ENCODE peak calls at places on chromosomes 4 and X, in nine cellular contexts. One of them, this sample, is unnamed.

GRCh38 chrX:107628662-107629532 is 587 bp downstream of the PRPS1 start:
- DNase-seq in T follicular helper cell: peak
- DNase-seq in NCI-H524: peak
- DNase-seq in NCI-H446 treated with DMSO at 0.1 percent for 48 hours: no peak
- DNase-seq in LoVo: peak
- DNase-seq in H54: peak
- DNase-seq in GM03348: peak
- DNase-seq in NCI-H82: peak
- DNase-seq in HTR-8/SVneo: no peak
- DNase-seq in this sample: peak

GRCh38 chr4:7590205-7590604 is 155.5 kb upstream of the PSAPL1 start:
- DNase-seq in T follicular helper cell: no peak
- DNase-seq in NCI-H524: no peak
- DNase-seq in NCI-H446 treated with DMSO at 0.1 percent for 48 hours: no peak
- DNase-seq in LoVo: no peak
- DNase-seq in H54: no peak
- DNase-seq in GM03348: no peak
- DNase-seq in NCI-H82: no peak
- DNase-seq in HTR-8/SVneo: no peak
- DNase-seq in this sample: no peak

GRCh38 chrX:107118322-107119147 is at the start of gene RBM41:
- DNase-seq in T follicular helper cell: peak
- DNase-seq in NCI-H524: peak
- DNase-seq in NCI-H446 treated with DMSO at 0.1 percent for 48 hours: peak
- DNase-seq in LoVo: peak
- DNase-seq in H54: peak
- DNase-seq in GM03348: peak
- DNase-seq in NCI-H82: peak
- DNase-seq in HTR-8/SVneo: peak
- DNase-seq in this sample: peak

GRCh38 chrX:86028681-86029080 is 18.7 kb downstream of the CHM start:
- DNase-seq in T follicular helper cell: no peak
- DNase-seq in NCI-H524: no peak
- DNase-seq in NCI-H446 treated with DMSO at 0.1 percent for 48 hours: no peak
- DNase-seq in LoVo: no peak
- DNase-seq in H54: no peak
- DNase-seq in GM03348: peak
- DNase-seq in NCI-H82: no peak
- DNase-seq in HTR-8/SVneo: no peak
- DNase-seq in this sample: no peak

GRCh38 chrX:16278927-16279326 is 111.6 kb downstream of the MAGEB17 start:
- DNase-seq in T follicular helper cell: no peak
- DNase-seq in NCI-H524: no peak
- DNase-seq in NCI-H446 treated with DMSO at 0.1 percent for 48 hours: no peak
- DNase-seq in LoVo: no peak
- DNase-seq in H54: no peak
- DNase-seq in GM03348: no peak
- DNase-seq in NCI-H82: peak
- DNase-seq in HTR-8/SVneo: no peak
- DNase-seq in this sample: no peak

GRCh38 chr4:76689079-76689817 is 208.7 kb downstream of the SOWAHB start:
- DNase-seq in T follicular helper cell: no peak
- DNase-seq in NCI-H524: peak
- DNase-seq in NCI-H446 treated with DMSO at 0.1 percent for 48 hours: no peak
- DNase-seq in LoVo: no peak
- DNase-seq in H54: peak
- DNase-seq in GM03348: peak
- DNase-seq in NCI-H82: peak
- DNase-seq in HTR-8/SVneo: peak
- DNase-seq in this sample: no peak

GRCh38 chr4:153489856-153490558 is 23.8 kb downstream of the TMEM131L start:
- DNase-seq in T follicular helper cell: no peak
- DNase-seq in NCI-H524: peak
- DNase-seq in NCI-H446 treated with DMSO at 0.1 percent for 48 hours: no peak
- DNase-seq in LoVo: no peak
- DNase-seq in H54: no peak
- DNase-seq in GM03348: no peak
- DNase-seq in NCI-H82: peak
- DNase-seq in HTR-8/SVneo: no peak
- DNase-seq in this sample: no peak

GRCh38 chr4:23924556-23924955 is 34.7 kb upstream of the PPARGC1A start:
- DNase-seq in T follicular helper cell: no peak
- DNase-seq in NCI-H524: no peak
- DNase-seq in NCI-H446 treated with DMSO at 0.1 percent for 48 hours: no peak
- DNase-seq in LoVo: no peak
- DNase-seq in H54: no peak
- DNase-seq in GM03348: no peak
- DNase-seq in NCI-H82: no peak
- DNase-seq in HTR-8/SVneo: no peak
- DNase-seq in this sample: no peak

GRCh38 chrX:11887175-11887574 is 129.1 kb downstream of the MSL3 start:
- DNase-seq in T follicular helper cell: no peak
- DNase-seq in NCI-H524: no peak
- DNase-seq in NCI-H446 treated with DMSO at 0.1 percent for 48 hours: no peak
- DNase-seq in LoVo: no peak
- DNase-seq in H54: no peak
- DNase-seq in GM03348: no peak
- DNase-seq in NCI-H82: no peak
- DNase-seq in HTR-8/SVneo: no peak
- DNase-seq in this sample: no peak